ENCODE peak calls at places on chromosomes 5 and 9, in five cellular contexts. W is stimulated activated CD8-positive, alpha-beta memory T cell treated with anti-CD3 and anti-CD28 coated beads, Interleukin-15, amount 100 ng/mL, for 4 hours; Z is NCI-H2081; P is iPS DF 6.9; F is amygdala. K is an unnamed sample.

GRCh38 chr9:104974053-104974983 is 46.4 kb upstream of the ABCA1 start:
- DNase-seq in Z (no peak), F (no peak), P (no peak), W (no peak), K (no peak)

GRCh38 chr5:144191998-144192397 is 21.3 kb downstream of the KCTD16 start:
- DNase-seq in Z (no peak), P (no peak), W (peak; percentile 17), F (no peak), K (no peak)

GRCh38 chr9:22447607-22448305 is 1.1 kb downstream of the DMRTA1 start:
- DNase-seq in F (no peak), Z (peak; percentile 28), W (no peak), P (no peak), K (no peak)

GRCh38 chr9:3698531-3698930 is 172.7 kb upstream of the RFX3 start:
- DNase-seq in F (no peak), W (no peak), P (no peak), Z (no peak), K (no peak)

GRCh38 chr5:126268697-126269315 is 154.4 kb upstream of the GRAMD2B start:
- DNase-seq in F (no peak), Z (no peak), W (no peak), P (no peak), K (no peak)

GRCh38 chr9:68919666-68920065 is 94.2 kb downstream of the PRKACG start:
- DNase-seq in W (no peak), F (no peak), P (no peak), Z (no peak), K (no peak)

GRCh38 chr5:93578813-93579560 is 2.0 kb downstream of the NR2F1-AS1 start:
- DNase-seq in P (no peak), F (peak; percentile 61), W (no peak), Z (no peak), K (no peak)

GRCh38 chr5:119694284-119694683 is 64.9 kb downstream of the FAM170A start:
- DNase-seq in F (no peak), Z (no peak), W (no peak), P (no peak), K (no peak)

GRCh38 chr9:78927099-78927940 is 630.4 kb downstream of the PSAT1 start:
- DNase-seq in W (no peak), P (no peak), F (no peak), Z (no peak), K (no peak)

GRCh38 chr5:173472164-173472563 is 143.9 kb upstream of the STC2 start:
- DNase-seq in W (no peak), Z (no peak), P (no peak), F (peak; percentile 96), K (no peak)